ENCODE peak calls at places on chromosomes 3 and 15, in ten cellular contexts. S, D, X, P, I, O, H, W, K and R are unnamed samples.

GRCh38 chr3:32886296-32886695 is 65.1 kb upstream of the CCR4 start:
- DNase-seq in S (no peak), D (no peak), X (no peak), P (no peak), I (no peak), O (no peak), H (no peak), W (no peak), K (no peak), R (no peak)

GRCh38 chr3:79361748-79362378 is 405.9 kb downstream of the ROBO1 start:
- DNase-seq in S (peak; percentile 67), D (no peak), X (no peak), P (no peak), I (peak; percentile 36), O (peak; percentile 87), H (peak; percentile 69), W (peak; percentile 73), K (peak; percentile 42), R (peak; percentile 73)

GRCh38 chr15:79041598-79042175 is 48.9 kb downstream of the RASGRF1 start:
- DNase-seq in S (no peak), D (no peak), X (no peak), P (no peak), I (peak; percentile 42), O (no peak), H (no peak), W (no peak), K (no peak), R (no peak)

GRCh38 chr3:196754215-196754937 is 14.7 kb downstream of the PAK2 start:
- DNase-seq in S (peak; percentile 39), D (no peak), X (no peak), P (no peak), I (peak; percentile 30), O (peak; percentile 23), H (no peak), W (no peak), K (no peak), R (no peak)

GRCh38 chr15:52716536-52716935 is 37.3 kb upstream of the ATOSA start:
- DNase-seq in S (no peak), D (no peak), X (no peak), P (no peak), I (no peak), O (no peak), H (no peak), W (no peak), K (no peak), R (no peak)

GRCh38 chr3:130850044-130850797 is 43.7 kb upstream of the ATP2C1 start:
- DNase-seq in S (peak; percentile 98), D (peak; percentile 53), X (no peak), P (no peak), I (peak; percentile 38), O (peak; percentile 52), H (no peak), W (no peak), K (peak; percentile 1), R (peak; percentile 96)

GRCh38 chr3:193078996-193079731 is 161.5 kb upstream of the MB21D2 start:
- DNase-seq in S (no peak), D (no peak), X (no peak), P (no peak), I (no peak), O (no peak), H (peak; percentile 22), W (no peak), K (no peak), R (no peak)

GRCh38 chr3:134527037-134527436 is 41.2 kb downstream of the CEP63 start:
- DNase-seq in S (no peak), D (no peak), X (no peak), P (no peak), I (peak; percentile 5), O (peak; percentile 1), H (peak; percentile 73), W (no peak), K (peak; percentile 5), R (no peak)

GRCh38 chr3:138023754-138024153 is 13.8 kb downstream of the CLDN18 start:
- DNase-seq in S (no peak), D (no peak), X (no peak), P (no peak), I (no peak), O (no peak), H (no peak), W (no peak), K (no peak), R (no peak)

GRCh38 chr3:155325263-155325835 is 31.9 kb upstream of the STRIT1 start:
- DNase-seq in S (no peak), D (no peak), X (no peak), P (no peak), I (no peak), O (no peak), H (peak; percentile 59), W (no peak), K (peak; percentile 17), R (no peak)

GRCh38 chr15:36334059-36334458 is 245.4 kb upstream of the CDIN1 start:
- DNase-seq in S (peak; percentile 74), D (no peak), X (no peak), P (no peak), I (no peak), O (peak; percentile 47), H (no peak), W (peak; percentile 39), K (no peak), R (peak; percentile 78)

GRCh38 chr3:127680790-127681189 is 8.0 kb downstream of the ABTB1 start:
- DNase-seq in S (no peak), D (no peak), X (no peak), P (peak; percentile 78), I (no peak), O (no peak), H (no peak), W (no peak), K (no peak), R (no peak)

GRCh38 chr3:73094127-73094526 is 32.7 kb downstream of the EBLN2 start:
- DNase-seq in S (no peak), D (no peak), X (no peak), P (no peak), I (peak; percentile 21), O (peak; percentile 15), H (peak; percentile 44), W (no peak), K (peak; percentile 58), R (no peak)

GRCh38 chr3:149134560-149134959 is 5.1 kb downstream of the HPS3 start:
- DNase-seq in S (peak; percentile 35), D (no peak), X (no peak), P (no peak), I (no peak), O (no peak), H (no peak), W (no peak), K (no peak), R (peak; percentile 20)

GRCh38 chr3:124770341-124771082 is 40.3 kb downstream of the UMPS start:
- DNase-seq in S (no peak), D (no peak), X (no peak), P (no peak), I (peak; percentile 85), O (peak; percentile 18), H (no peak), W (peak; percentile 91), K (no peak), R (peak; percentile 34)

GRCh38 chr3:14142567-14143270 is 17.9 kb downstream of the TMEM43 start:
- DNase-seq in S (no peak), D (no peak), X (no peak), P (no peak), I (no peak), O (peak; percentile 15), H (no peak), W (no peak), K (no peak), R (no peak)

GRCh38 chr3:71066356-71066755 is 517.2 kb downstream of the FOXP1 start:
- DNase-seq in S (peak; percentile 33), D (no peak), X (no peak), P (no peak), I (no peak), O (no peak), H (peak; percentile 55), W (no peak), K (no peak), R (no peak)
- H3K4me3 ChIP-seq in S (no peak overlapping the region), D (peak overlapping the region; percentile 80), X (no peak overlapping the region), P (no peak overlapping the region), I (no peak overlapping the region), O (peak overlapping the region; percentile 18), H (peak overlapping the region; percentile 66), W (peak overlapping the region; percentile 61), K (no peak overlapping the region), R (no peak overlapping the region)

DNA sequence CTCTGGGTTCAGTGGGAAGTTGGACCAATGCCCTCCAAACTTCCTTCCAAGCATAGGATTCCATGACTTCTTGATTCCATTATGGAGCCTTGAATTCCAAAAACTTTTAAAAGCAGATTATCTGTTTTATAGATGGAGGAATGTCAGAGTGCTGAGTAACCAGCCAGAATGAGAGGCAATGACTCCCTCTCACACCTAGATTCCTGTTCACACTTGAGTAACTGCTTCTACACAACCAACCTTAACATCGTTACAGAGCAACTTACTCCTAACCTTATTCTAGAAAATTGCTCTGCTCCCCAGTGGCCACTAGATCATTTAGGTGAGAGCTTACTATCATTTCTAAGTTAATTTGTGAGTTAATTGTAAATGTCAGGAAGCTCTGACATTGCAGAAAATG is 24.2 kb upstream of the NR2F2 start:
- DNase-seq in S (no peak), D (no peak), X (no peak), P (no peak), I (no peak), O (no peak), H (no peak), W (no peak), K (no peak), R (no peak)
- H3K4me3 ChIP-seq in S (no peak overlapping the region), D (no peak overlapping the region), X (no peak overlapping the region), P (no peak overlapping the region), I (no peak overlapping the region), O (no peak overlapping the region), H (no peak overlapping the region), W (no peak overlapping the region), K (no peak overlapping the region), R (no peak overlapping the region)

DNA sequence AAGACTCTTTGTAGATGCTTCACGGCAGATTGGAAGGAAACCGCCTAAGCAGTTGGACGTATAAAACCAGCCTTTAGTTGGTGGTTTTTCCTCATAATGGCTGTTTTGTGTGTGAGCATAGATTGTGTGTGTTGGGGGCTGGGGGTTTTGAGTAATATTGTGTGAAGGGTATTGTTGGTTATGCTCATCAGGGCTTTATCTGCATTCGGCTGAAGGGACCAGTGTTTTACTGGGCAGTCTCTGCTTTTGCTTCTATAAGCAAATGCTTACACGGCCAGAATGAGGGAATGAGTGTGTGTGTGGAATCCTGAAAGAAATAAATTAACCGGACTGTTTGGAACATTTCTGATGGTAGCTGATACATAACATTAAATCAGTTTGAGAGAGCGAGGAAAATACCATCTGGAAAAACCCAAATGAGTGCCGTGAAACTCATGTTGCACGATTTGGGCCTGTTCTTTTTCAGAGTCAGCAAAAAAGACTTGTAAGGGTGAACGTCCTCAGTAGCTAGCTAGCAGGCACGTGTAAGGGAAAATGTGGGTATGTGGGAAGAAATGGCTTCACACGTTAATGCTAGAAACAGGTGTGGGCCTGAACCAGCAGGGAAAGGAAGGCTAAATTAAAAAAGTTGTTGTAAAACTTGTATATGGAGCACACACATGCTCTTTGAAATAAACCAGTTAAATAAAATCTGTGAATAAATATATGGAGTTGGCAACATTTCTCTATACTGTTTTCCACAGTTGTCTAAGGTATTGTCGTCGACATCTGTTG is 2.0 kb downstream of the MITF start:
- DNase-seq in S (no peak), D (no peak), X (no peak), P (no peak), I (no peak), O (no peak), H (no peak), W (no peak), K (no peak), R (no peak)
- H3K4me3 ChIP-seq in S (no peak overlapping the region), D (no peak overlapping the region), X (peak overlapping the region; percentile 93), P (no peak overlapping the region), I (no peak overlapping the region), O (peak overlapping the region; percentile 92), H (no peak overlapping the region), W (peak overlapping the region; percentile 95), K (no peak overlapping the region), R (no peak overlapping the region)

GRCh38 chr15:88619796-88620195 is 1.3 kb upstream of the AEN start:
- DNase-seq in S (no peak), D (no peak), X (no peak), P (no peak), I (no peak), O (no peak), H (peak; percentile 44), W (no peak), K (no peak), R (no peak)
- H3K4me3 ChIP-seq in S (no peak overlapping the region), D (no peak overlapping the region), X (no peak overlapping the region), P (no peak overlapping the region), I (no peak overlapping the region), O (no peak overlapping the region), H (peak overlapping the region; percentile 15), W (no peak overlapping the region), K (no peak overlapping the region), R (no peak overlapping the region)